ENCODE peak calls at places on chromosomes 5 and 9, in five cellular contexts. One of them, this sample, is unnamed.

GRCh38 chr9:114276908-114277821 is 45.7 kb upstream of the ORM1 start:
- DNase-seq in amniotic epithelial cell: peak; percentile 97
- DNase-seq in NCI-H1048: no peak
- DNase-seq in GM20000: no peak
- DNase-seq in NCI-H774: no peak
- DNase-seq in this sample: no peak

GRCh38 chr9:36966371-36967097 is 67.5 kb downstream of the PAX5 start:
- DNase-seq in amniotic epithelial cell: no peak
- DNase-seq in NCI-H1048: no peak
- DNase-seq in GM20000: no peak
- DNase-seq in NCI-H774: no peak
- DNase-seq in this sample: no peak

GRCh38 chr5:88676637-88677481 is 206.1 kb downstream of the MEF2C start:
- DNase-seq in amniotic epithelial cell: no peak
- DNase-seq in NCI-H1048: no peak
- DNase-seq in GM20000: no peak
- DNase-seq in NCI-H774: no peak
- DNase-seq in this sample: peak; percentile 34

GRCh38 chr9:133539434-133539833 is 4.9 kb downstream of the ADAMTSL2 start:
- DNase-seq in amniotic epithelial cell: no peak
- DNase-seq in NCI-H1048: no peak
- DNase-seq in GM20000: no peak
- DNase-seq in NCI-H774: no peak
- DNase-seq in this sample: no peak

GRCh38 chr9:113395000-113395861 is 5.9 kb downstream of the ALAD start:
- DNase-seq in amniotic epithelial cell: no peak
- DNase-seq in NCI-H1048: no peak
- DNase-seq in GM20000: no peak
- DNase-seq in NCI-H774: no peak
- DNase-seq in this sample: no peak

GRCh38 chr5:60332244-60333018 is 367.5 kb downstream of the DEPDC1B start:
- DNase-seq in amniotic epithelial cell: peak; percentile 42
- DNase-seq in NCI-H1048: no peak
- DNase-seq in GM20000: peak; percentile 36
- DNase-seq in NCI-H774: no peak
- DNase-seq in this sample: no peak

GRCh38 chr9:112170235-112170634 is 4.9 kb downstream of the SUSD1 start:
- DNase-seq in amniotic epithelial cell: peak; percentile 21
- DNase-seq in NCI-H1048: no peak
- DNase-seq in GM20000: no peak
- DNase-seq in NCI-H774: no peak
- DNase-seq in this sample: no peak

GRCh38 chr5:153551537-153552079 is 61.1 kb downstream of the GRIA1 start:
- DNase-seq in amniotic epithelial cell: peak; percentile 98
- DNase-seq in NCI-H1048: no peak
- DNase-seq in GM20000: no peak
- DNase-seq in NCI-H774: no peak
- DNase-seq in this sample: no peak

GRCh38 chr5:168916852-168917251 is 337.7 kb upstream of the PANK3 start:
- DNase-seq in amniotic epithelial cell: peak; percentile 50
- DNase-seq in NCI-H1048: no peak
- DNase-seq in GM20000: no peak
- DNase-seq in NCI-H774: no peak
- DNase-seq in this sample: no peak

GRCh38 chr5:59036274-59036961 is 453.5 kb downstream of the RAB3C start:
- DNase-seq in amniotic epithelial cell: peak; percentile 98
- DNase-seq in NCI-H1048: no peak
- DNase-seq in GM20000: no peak
- DNase-seq in NCI-H774: no peak
- DNase-seq in this sample: no peak

GRCh38 chr5:122776143-122776542 is 1.3 kb downstream of the SNX2 start:
- DNase-seq in amniotic epithelial cell: no peak
- DNase-seq in NCI-H1048: no peak
- DNase-seq in GM20000: no peak
- DNase-seq in NCI-H774: no peak
- DNase-seq in this sample: no peak

GRCh38 chr5:37847978-37848425 is 8.2 kb upstream of the GDNF start:
- DNase-seq in amniotic epithelial cell: no peak
- DNase-seq in NCI-H1048: no peak
- DNase-seq in GM20000: no peak
- DNase-seq in NCI-H774: peak; percentile 44
- DNase-seq in this sample: peak; percentile 94

GRCh38 chr5:136619556-136619955 is 254.2 kb upstream of the TRPC7 start:
- DNase-seq in amniotic epithelial cell: peak; percentile 23
- DNase-seq in NCI-H1048: no peak
- DNase-seq in GM20000: no peak
- DNase-seq in NCI-H774: no peak
- DNase-seq in this sample: no peak

GRCh38 chr9:130118841-130119520 is 53.2 kb upstream of the NCS1 start:
- DNase-seq in amniotic epithelial cell: peak; percentile 43
- DNase-seq in NCI-H1048: no peak
- DNase-seq in GM20000: no peak
- DNase-seq in NCI-H774: peak; percentile 93
- DNase-seq in this sample: no peak

GRCh38 chr5:1644810-1645571 is 121.2 kb upstream of the LPCAT1 start:
- DNase-seq in amniotic epithelial cell: peak; percentile 61
- DNase-seq in NCI-H1048: peak; percentile 46
- DNase-seq in GM20000: peak; percentile 89
- DNase-seq in NCI-H774: peak; percentile 83
- DNase-seq in this sample: peak; percentile 74

GRCh38 chr5:106699198-106699597 is 971.5 kb downstream of the EFNA5 start:
- DNase-seq in amniotic epithelial cell: no peak
- DNase-seq in NCI-H1048: no peak
- DNase-seq in GM20000: no peak
- DNase-seq in NCI-H774: no peak
- DNase-seq in this sample: no peak

GRCh38 chr9:135299651-135300345 is 179.8 kb upstream of the PPP1R26 start:
- DNase-seq in amniotic epithelial cell: no peak
- DNase-seq in NCI-H1048: no peak
- DNase-seq in GM20000: no peak
- DNase-seq in NCI-H774: no peak
- DNase-seq in this sample: no peak

GRCh38 chr5:2017540-2018389 is 135.0 kb upstream of the IRX4 start:
- DNase-seq in amniotic epithelial cell: no peak
- DNase-seq in NCI-H1048: no peak
- DNase-seq in GM20000: peak; percentile 64
- DNase-seq in NCI-H774: no peak
- DNase-seq in this sample: no peak

GRCh38 chr9:70407081-70407503 is 7.4 kb downstream of the KLF9 start:
- DNase-seq in amniotic epithelial cell: peak; percentile 89
- DNase-seq in NCI-H1048: no peak
- DNase-seq in GM20000: no peak
- DNase-seq in NCI-H774: no peak
- DNase-seq in this sample: no peak